ENCODE peak calls at places on chromosomes 11 and 22, in eight cellular contexts. A is GM12878, S is endothelial cell of umbilical vein, T is H1, P is transverse colon, L is breast epithelium, U is stomach, Y is upper lobe of left lung. D is an unnamed sample.

GRCh38 chr11:117815262-117815803 is 9.2 kb downstream of the FXYD2 start:
- DNase-seq in A (peak; percentile 94), S (no peak), T (no peak), P (peak; percentile 55), L (no peak), U (no peak), Y (peak; percentile 79), D (no peak)

GRCh38 chr11:98007072-98007471 is 1013.7 kb upstream of the CNTN5 start:
- DNase-seq in A (no peak), S (no peak), T (no peak), P (no peak), L (no peak), U (no peak), Y (no peak), D (no peak)

GRCh38 chr11:17744151-17744940 is 9.8 kb downstream of the KCNC1 start:
- DNase-seq in A (no peak), S (no peak), T (no peak), P (no peak), L (peak; percentile 31), U (no peak), Y (no peak), D (no peak)

GRCh38 chr11:109112748-109113378 is 309.1 kb upstream of the C11orf87 start:
- DNase-seq in A (no peak), S (no peak), T (no peak), P (no peak), L (no peak), U (no peak), Y (no peak), D (no peak)

GRCh38 chr11:79393362-79394043 is 47.3 kb downstream of the TENM4 start:
- DNase-seq in A (no peak), S (no peak), T (peak; percentile 27), P (no peak), L (no peak), U (no peak), Y (no peak), D (no peak)

GRCh38 chr11:133957926-133958325 is 1.2 kb upstream of the IGSF9B start:
- DNase-seq in A (no peak), S (no peak), T (no peak), P (no peak), L (no peak), U (no peak), Y (no peak), D (no peak)

GRCh38 chr11:32140121-32140520 is 49.2 kb downstream of the RCN1 start:
- DNase-seq in A (no peak), S (no peak), T (no peak), P (no peak), L (no peak), U (no peak), Y (no peak), D (no peak)

GRCh38 chr22:44154431-44154942 is 26.2 kb upstream of the PARVG start:
- DNase-seq in A (peak; percentile 12), S (no peak), T (no peak), P (no peak), L (no peak), U (no peak), Y (no peak), D (no peak)

GRCh38 chr11:25566298-25567200 is 765.4 kb upstream of the ANO3 start:
- DNase-seq in A (no peak), S (no peak), T (no peak), P (no peak), L (no peak), U (no peak), Y (no peak), D (no peak)

GRCh38 chr22:36156119-36156514 is 4.4 kb downstream of the APOL3 start:
- DNase-seq in A (no peak), S (no peak), T (no peak), P (no peak), L (no peak), U (no peak), Y (no peak), D (no peak)

GRCh38 chr22:36153756-36154155 is 6.8 kb downstream of the APOL3 start:
- DNase-seq in A (no peak), S (no peak), T (no peak), P (no peak), L (no peak), U (no peak), Y (no peak), D (no peak)

GRCh38 chr22:36152088-36152487 is 8.5 kb downstream of the APOL3 start:
- DNase-seq in A (no peak), S (no peak), T (no peak), P (no peak), L (no peak), U (no peak), Y (no peak), D (no peak)

GRCh38 chr22:36156515-36157419 is 3.8 kb downstream of the APOL3 start:
- DNase-seq in A (no peak), S (peak; percentile 98), T (no peak), P (peak; percentile 76), L (peak; percentile 73), U (peak; percentile 68), Y (peak; percentile 67), D (peak; percentile 66)

DNA sequence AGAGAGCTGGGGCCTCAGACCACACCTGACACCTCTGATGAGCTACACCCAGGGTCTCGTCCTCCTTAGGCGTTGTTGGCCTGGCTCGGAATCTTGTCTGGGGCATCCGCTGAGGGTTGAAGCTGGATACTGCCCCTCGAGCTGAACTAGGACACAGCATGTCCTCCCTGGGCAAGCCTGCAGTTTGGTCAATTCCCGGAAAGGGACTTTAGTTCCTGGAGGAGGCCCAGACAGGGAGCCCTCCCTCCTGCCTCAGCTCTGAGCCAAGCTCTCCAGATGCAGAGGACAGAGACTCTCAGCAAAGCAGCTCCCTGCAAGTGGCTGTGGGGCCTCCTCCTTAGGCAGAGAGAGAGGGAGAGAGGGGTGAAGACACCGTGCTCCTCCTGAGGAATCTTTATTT is 4.9 kb downstream of the APOL3 start:
- DNase-seq in A (no peak), S (peak; percentile 62), T (no peak), P (peak; percentile 44), L (no peak), U (peak; percentile 40), Y (no peak), D (no peak)
- H3K4me3 ChIP-seq in A (no peak overlapping the region), S (no peak overlapping the region), T (no peak overlapping the region), P (peak overlapping the region; percentile 38), L (peak overlapping the region; percentile 69), U (peak overlapping the region; percentile 60), Y (peak overlapping the region; percentile 35), D (no peak overlapping the region)

DNA sequence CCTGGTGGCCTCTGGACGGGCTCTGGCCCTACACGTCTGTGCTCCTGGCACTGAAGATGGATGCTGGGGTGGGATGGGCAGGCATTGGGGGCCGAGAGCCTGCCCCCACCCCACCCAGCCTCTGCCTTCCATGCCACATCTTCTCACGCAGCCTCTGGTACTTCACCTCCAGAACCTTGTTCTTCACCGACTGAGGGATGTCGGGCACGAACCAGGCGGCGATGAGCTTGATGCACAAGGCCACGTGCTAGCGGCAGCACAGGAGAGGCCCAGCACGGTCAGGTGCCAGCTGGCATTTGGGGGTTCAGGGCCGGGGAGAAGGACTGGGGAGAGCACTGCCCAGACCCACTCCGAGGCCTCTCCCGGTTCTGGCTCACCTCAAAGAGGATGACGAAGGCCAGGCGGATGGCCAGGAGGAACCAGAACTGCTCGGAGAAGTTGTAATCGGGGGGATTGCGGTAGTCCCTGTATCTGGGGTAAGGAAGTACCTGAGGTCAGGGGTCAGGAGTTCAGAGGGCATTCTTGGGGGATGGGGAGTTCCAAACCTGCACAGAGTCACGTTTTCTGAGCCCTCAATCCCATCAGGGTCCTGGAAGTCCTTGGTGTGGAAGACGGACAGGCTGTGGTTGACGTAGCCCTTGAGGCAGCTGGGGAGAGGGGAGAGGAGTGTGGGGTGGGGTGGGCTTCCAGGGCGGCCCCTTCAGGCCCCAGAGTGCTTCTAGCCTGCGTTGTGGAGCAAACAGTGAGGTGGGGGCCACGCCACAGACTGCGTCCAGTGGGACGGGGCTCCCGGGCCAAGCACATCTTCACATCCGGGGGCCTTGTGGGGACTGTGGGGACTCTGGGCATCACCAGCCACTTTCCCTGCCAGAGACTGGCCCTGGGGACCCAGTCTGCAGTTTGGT is 3.8 kb upstream of the SIGIRR start:
- DNase-seq in A (no peak), S (no peak), T (no peak), P (peak; percentile 7), L (no peak), U (no peak), Y (peak; percentile 75), D (no peak)
- TF ChIP-seq POLR2A in A (peak; percentile 37), S (no peak), T (no peak), P (no peak), L (no peak), U (no peak), Y (no peak), D (no peak)

GRCh38 chr11:44946268-44946667 is 4.4 kb downstream of the TP53I11 start:
- DNase-seq in A (no peak), S (no peak), T (no peak), P (no peak), L (no peak), U (no peak), Y (no peak), D (no peak)
- TF ChIP-seq POLR2AphosphoS5 in A (no peak), S (no peak), T (no peak), P (no peak), L (no peak), U (no peak), Y (no peak), D (no peak)

DNA sequence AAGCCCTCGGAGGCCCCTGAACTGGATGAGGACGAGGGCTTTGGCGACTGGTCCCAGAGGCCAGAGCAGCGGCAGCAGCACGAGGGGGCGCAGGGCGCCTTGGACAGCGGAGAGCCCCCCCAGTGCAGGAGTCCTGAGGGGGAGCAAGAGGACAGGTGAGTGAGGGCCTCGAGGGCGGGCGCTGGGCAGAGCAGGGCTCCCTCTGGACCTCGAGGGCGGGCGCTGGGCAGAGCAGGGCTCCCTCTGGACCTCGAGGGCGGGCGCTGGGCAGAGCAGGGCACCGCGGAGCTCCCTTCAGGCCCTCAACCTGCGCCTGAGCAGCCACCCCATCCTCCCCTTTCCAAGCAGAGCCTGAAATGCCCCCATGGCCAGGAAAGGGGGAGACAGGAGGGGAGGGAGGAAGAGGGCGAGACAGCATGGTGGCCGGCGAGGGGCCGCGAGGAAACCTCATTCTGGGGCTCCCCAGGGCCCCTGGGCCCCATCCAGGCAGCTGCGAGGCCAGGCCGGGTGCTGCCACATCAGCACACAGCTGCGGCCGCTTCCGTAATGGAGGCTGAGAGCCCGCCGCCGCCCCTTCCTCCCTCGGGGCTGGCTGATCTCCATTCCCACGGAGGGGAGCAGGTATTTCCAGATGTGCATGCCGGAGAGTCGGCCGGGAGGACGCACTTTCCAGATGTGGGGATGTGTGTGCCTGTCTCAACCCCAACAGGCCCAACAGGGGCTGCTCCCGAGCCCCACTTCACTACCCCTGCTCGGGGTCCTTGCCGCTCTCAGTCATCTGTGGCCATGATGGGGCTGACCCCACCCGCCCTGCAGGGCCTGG is 10.0 kb downstream of the PRR33 start:
- DNase-seq in A (no peak), S (no peak), T (no peak), P (no peak), L (peak; percentile 47), U (no peak), Y (peak; percentile 81), D (no peak)
- H3K4me3 ChIP-seq in A (no peak overlapping the region), S (no peak overlapping the region), T (no peak overlapping the region), P (no peak overlapping the region), L (peak overlapping the region; percentile 39), U (no peak overlapping the region), Y (no peak overlapping the region), D (no peak overlapping the region)